ENCODE peak calls at places on chromosomes 11 and 22, in six cellular contexts. S is brain microvascular endothelial cell, F is iris pigment epithelial cell, G is H1, O is left ventricle myocardium inferior, M is AG04449. Q is an unnamed sample.

GRCh38 chr22:30036656-30037055 is 43.6 kb upstream of the HORMAD2 start:
- DNase-seq in F (no peak), O (no peak), G (no peak), S (peak; percentile 25), M (no peak), Q (no peak)

GRCh38 chr11:4375431-4376113 is 7.4 kb upstream of the OR52B4 start:
- DNase-seq in M (no peak), G (no peak), S (no peak), F (no peak), O (no peak), Q (no peak)

GRCh38 chr11:33895752-33896137 is 3.9 kb upstream of the LMO2 start:
- DNase-seq in F (peak; percentile 7), S (no peak), G (no peak), O (no peak), M (no peak), Q (no peak)

GRCh38 chr11:66509131-66509561 is 1.3 kb upstream of the BBS1 start:
- DNase-seq in O (no peak), M (no peak), S (no peak), F (no peak), G (no peak), Q (no peak)

GRCh38 chr11:71252782-71253730 is 679 bp upstream of the SHANK2 start:
- DNase-seq in M (peak; percentile 37), F (peak; percentile 48), S (peak; percentile 35), O (no peak), G (peak; percentile 77), Q (no peak)

GRCh38 chr22:36097880-36098279 is 62.7 kb downstream of the APOL3 start:
- DNase-seq in O (no peak), F (no peak), G (no peak), S (no peak), M (no peak), Q (no peak)

GRCh38 chr11:81000334-81001100 is 1559.7 kb upstream of the TENM4 start:
- DNase-seq in O (no peak), G (no peak), F (no peak), S (no peak), M (no peak), Q (no peak)

GRCh38 chr11:74641905-74642304 is 49.5 kb downstream of the POLD3 start:
- DNase-seq in S (no peak), O (no peak), F (no peak), G (no peak), M (no peak), Q (no peak)

GRCh38 chr11:134380785-134381184 is 31.3 kb downstream of the B3GAT1 start:
- DNase-seq in F (no peak), G (no peak), O (no peak), M (no peak), S (no peak), Q (no peak)

GRCh38 chr22:31579835-31580242 is 82.2 kb downstream of the PISD start:
- DNase-seq in G (no peak), M (no peak), O (no peak), S (no peak), F (no peak), Q (no peak)

GRCh38 chr11:66068923-66069714 is 953 bp upstream of the PACS1 start:
- DNase-seq in M (no peak), F (peak; percentile 88), S (peak; percentile 48), G (peak; percentile 48), O (peak; percentile 40), Q (peak; percentile 47)

GRCh38 chr11:38256436-38256835 is 1658.4 kb upstream of the RAG2 start:
- DNase-seq in O (no peak), M (no peak), F (no peak), G (no peak), S (no peak), Q (no peak)

GRCh38 chr11:119729581-119730346 is 764 bp upstream of the NECTIN1 start:
- DNase-seq in G (peak; percentile 62), O (peak; percentile 69), S (peak; percentile 16), F (peak; percentile 57), M (no peak), Q (no peak)

GRCh38 chr11:14852571-14853177 is 39.4 kb downstream of the CYP2R1 start:
- DNase-seq in G (no peak), M (no peak), S (no peak), O (no peak), F (no peak), Q (no peak)

GRCh38 chr11:1082346-1082727 is 7.7 kb downstream of the MUC2 start:
- DNase-seq in F (no peak), S (no peak), O (no peak), M (no peak), G (no peak), Q (no peak)

GRCh38 chr11:73393479-73394415 is 17.5 kb downstream of the RELT start:
- DNase-seq in G (peak; percentile 89), S (peak; percentile 73), O (peak; percentile 72), M (no peak), F (peak; percentile 79), Q (peak; percentile 17)

GRCh38 chr22:37983860-37984791 is at the start of gene SOX10:
- DNase-seq in G (peak; percentile 70), O (no peak), S (no peak), F (no peak), M (no peak), Q (no peak)

Q was measured in DMS 273 treated with DMSO at 0.1 percent for 48 hours.